ENCODE peak calls at places on chromosome 9, in nine cellular contexts. One of them, this sample, is unnamed.

GRCh38 chr9:130347931-130348330 is 82.4 kb downstream of the HMCN2 start:
- DNase-seq in occipital lobe: no peak
- DNase-seq in small intestine: no peak
- DNase-seq in spleen: peak
- DNase-seq in cardiac muscle cell: no peak
- DNase-seq in C1 segment of cervical spinal cord: no peak
- DNase-seq in stimulated activated CD4-positive, alpha-beta T cell treated with anti-CD3 and anti-CD28 coated beads, Interleukin-2, amount 100 ng/mL, for 48 hours: no peak
- DNase-seq in activated CD8-positive, alpha-beta T cell treated with anti-CD3 and anti-CD28 coated beads for 36 hours: no peak
- DNase-seq in kidney tubule cell: no peak
- DNase-seq in this sample: no peak

GRCh38 chr9:117929873-117930272 is 225.7 kb downstream of the TLR4 start:
- DNase-seq in occipital lobe: no peak
- DNase-seq in small intestine: no peak
- DNase-seq in spleen: no peak
- DNase-seq in cardiac muscle cell: no peak
- DNase-seq in C1 segment of cervical spinal cord: no peak
- DNase-seq in stimulated activated CD4-positive, alpha-beta T cell treated with anti-CD3 and anti-CD28 coated beads, Interleukin-2, amount 100 ng/mL, for 48 hours: no peak
- DNase-seq in activated CD8-positive, alpha-beta T cell treated with anti-CD3 and anti-CD28 coated beads for 36 hours: no peak
- DNase-seq in kidney tubule cell: peak
- DNase-seq in this sample: no peak

GRCh38 chr9:135671591-135672041 is 8.5 kb downstream of the LCN9 start:
- DNase-seq in occipital lobe: no peak
- DNase-seq in small intestine: no peak
- DNase-seq in spleen: peak
- DNase-seq in cardiac muscle cell: peak
- DNase-seq in C1 segment of cervical spinal cord: no peak
- DNase-seq in stimulated activated CD4-positive, alpha-beta T cell treated with anti-CD3 and anti-CD28 coated beads, Interleukin-2, amount 100 ng/mL, for 48 hours: no peak
- DNase-seq in activated CD8-positive, alpha-beta T cell treated with anti-CD3 and anti-CD28 coated beads for 36 hours: peak
- DNase-seq in kidney tubule cell: no peak
- DNase-seq in this sample: no peak

GRCh38 chr9:14962193-14962899 is 52.1 kb upstream of the FREM1 start:
- DNase-seq in occipital lobe: no peak
- DNase-seq in small intestine: peak
- DNase-seq in spleen: no peak
- DNase-seq in cardiac muscle cell: no peak
- DNase-seq in C1 segment of cervical spinal cord: no peak
- DNase-seq in stimulated activated CD4-positive, alpha-beta T cell treated with anti-CD3 and anti-CD28 coated beads, Interleukin-2, amount 100 ng/mL, for 48 hours: no peak
- DNase-seq in activated CD8-positive, alpha-beta T cell treated with anti-CD3 and anti-CD28 coated beads for 36 hours: no peak
- DNase-seq in kidney tubule cell: peak
- DNase-seq in this sample: no peak

GRCh38 chr9:138015021-138015829 is 137.6 kb downstream of the CACNA1B start:
- DNase-seq in occipital lobe: no peak
- DNase-seq in small intestine: no peak
- DNase-seq in spleen: peak
- DNase-seq in cardiac muscle cell: no peak
- DNase-seq in C1 segment of cervical spinal cord: no peak
- DNase-seq in stimulated activated CD4-positive, alpha-beta T cell treated with anti-CD3 and anti-CD28 coated beads, Interleukin-2, amount 100 ng/mL, for 48 hours: no peak
- DNase-seq in activated CD8-positive, alpha-beta T cell treated with anti-CD3 and anti-CD28 coated beads for 36 hours: no peak
- DNase-seq in kidney tubule cell: no peak
- DNase-seq in this sample: no peak

GRCh38 chr9:129849901-129850300 is 14.6 kb downstream of the USP20 start:
- DNase-seq in occipital lobe: no peak
- DNase-seq in small intestine: no peak
- DNase-seq in spleen: no peak
- DNase-seq in cardiac muscle cell: no peak
- DNase-seq in C1 segment of cervical spinal cord: no peak
- DNase-seq in stimulated activated CD4-positive, alpha-beta T cell treated with anti-CD3 and anti-CD28 coated beads, Interleukin-2, amount 100 ng/mL, for 48 hours: no peak
- DNase-seq in activated CD8-positive, alpha-beta T cell treated with anti-CD3 and anti-CD28 coated beads for 36 hours: no peak
- DNase-seq in kidney tubule cell: no peak
- DNase-seq in this sample: no peak

GRCh38 chr9:100690438-100690837 is 112.6 kb downstream of the CAVIN4 start:
- DNase-seq in occipital lobe: no peak
- DNase-seq in small intestine: no peak
- DNase-seq in spleen: no peak
- DNase-seq in cardiac muscle cell: no peak
- DNase-seq in C1 segment of cervical spinal cord: no peak
- DNase-seq in stimulated activated CD4-positive, alpha-beta T cell treated with anti-CD3 and anti-CD28 coated beads, Interleukin-2, amount 100 ng/mL, for 48 hours: no peak
- DNase-seq in activated CD8-positive, alpha-beta T cell treated with anti-CD3 and anti-CD28 coated beads for 36 hours: peak
- DNase-seq in kidney tubule cell: no peak
- DNase-seq in this sample: no peak

GRCh38 chr9:82495884-82496777 is 507.6 kb downstream of the SPATA31D1 start:
- DNase-seq in occipital lobe: no peak
- DNase-seq in small intestine: no peak
- DNase-seq in spleen: peak
- DNase-seq in cardiac muscle cell: no peak
- DNase-seq in C1 segment of cervical spinal cord: no peak
- DNase-seq in stimulated activated CD4-positive, alpha-beta T cell treated with anti-CD3 and anti-CD28 coated beads, Interleukin-2, amount 100 ng/mL, for 48 hours: no peak
- DNase-seq in activated CD8-positive, alpha-beta T cell treated with anti-CD3 and anti-CD28 coated beads for 36 hours: no peak
- DNase-seq in kidney tubule cell: no peak
- DNase-seq in this sample: no peak

GRCh38 chr9:34366365-34366764 is 10.3 kb downstream of the MYORG start:
- DNase-seq in occipital lobe: no peak
- DNase-seq in small intestine: no peak
- DNase-seq in spleen: no peak
- DNase-seq in cardiac muscle cell: no peak
- DNase-seq in C1 segment of cervical spinal cord: no peak
- DNase-seq in stimulated activated CD4-positive, alpha-beta T cell treated with anti-CD3 and anti-CD28 coated beads, Interleukin-2, amount 100 ng/mL, for 48 hours: no peak
- DNase-seq in activated CD8-positive, alpha-beta T cell treated with anti-CD3 and anti-CD28 coated beads for 36 hours: no peak
- DNase-seq in kidney tubule cell: no peak
- DNase-seq in this sample: no peak

GRCh38 chr9:129437626-129438323 is 183.1 kb downstream of the C9orf50 start:
- DNase-seq in occipital lobe: no peak
- DNase-seq in small intestine: no peak
- DNase-seq in spleen: no peak
- DNase-seq in cardiac muscle cell: no peak
- DNase-seq in C1 segment of cervical spinal cord: no peak
- DNase-seq in stimulated activated CD4-positive, alpha-beta T cell treated with anti-CD3 and anti-CD28 coated beads, Interleukin-2, amount 100 ng/mL, for 48 hours: no peak
- DNase-seq in activated CD8-positive, alpha-beta T cell treated with anti-CD3 and anti-CD28 coated beads for 36 hours: no peak
- DNase-seq in kidney tubule cell: no peak
- DNase-seq in this sample: no peak

GRCh38 chr9:131125038-131125287 is 423 bp upstream of the NUP214 start:
- DNase-seq in occipital lobe: no peak
- DNase-seq in small intestine: no peak
- DNase-seq in spleen: no peak
- DNase-seq in cardiac muscle cell: no peak
- DNase-seq in C1 segment of cervical spinal cord: no peak
- DNase-seq in stimulated activated CD4-positive, alpha-beta T cell treated with anti-CD3 and anti-CD28 coated beads, Interleukin-2, amount 100 ng/mL, for 48 hours: no peak
- DNase-seq in activated CD8-positive, alpha-beta T cell treated with anti-CD3 and anti-CD28 coated beads for 36 hours: no peak
- DNase-seq in kidney tubule cell: no peak
- DNase-seq in this sample: no peak